ENCODE peak calls at places on chromosomes 11 and 22, in six cellular contexts. One of them, this sample, is unnamed.
A peak's percentile ranks its signal among the peaks of the same experiment; 100 is the strongest.

GRCh38 chr11:58731819-58732218 is at the start of gene GLYAT:
- DNase-seq in tibial nerve: no peak
- DNase-seq in CD4-positive, alpha-beta T cell: no peak
- DNase-seq in tibial artery: no peak
- DNase-seq in A549: no peak
- DNase-seq in uterus: no peak
- DNase-seq in this sample: no peak

GRCh38 chr11:284081-285020 is 4.6 kb upstream of the PGGHG start:
- DNase-seq in tibial nerve: no peak
- DNase-seq in CD4-positive, alpha-beta T cell: peak; percentile 1
- DNase-seq in tibial artery: no peak
- DNase-seq in A549: no peak
- DNase-seq in uterus: peak; percentile 13
- DNase-seq in this sample: no peak

GRCh38 chr11:13152736-13153541 is 124.7 kb upstream of the BMAL1 start:
- DNase-seq in tibial nerve: no peak
- DNase-seq in CD4-positive, alpha-beta T cell: no peak
- DNase-seq in tibial artery: no peak
- DNase-seq in A549: peak; percentile 34
- DNase-seq in uterus: no peak
- DNase-seq in this sample: no peak

GRCh38 chr11:1739576-1739975 is 10.8 kb downstream of the IFITM10 start:
- DNase-seq in tibial nerve: no peak
- DNase-seq in CD4-positive, alpha-beta T cell: no peak
- DNase-seq in tibial artery: no peak
- DNase-seq in A549: no peak
- DNase-seq in uterus: no peak
- DNase-seq in this sample: no peak

GRCh38 chr11:84922836-84923235 is 704.3 kb downstream of the DLG2 start:
- DNase-seq in tibial nerve: no peak
- DNase-seq in CD4-positive, alpha-beta T cell: no peak
- DNase-seq in tibial artery: no peak
- DNase-seq in A549: no peak
- DNase-seq in uterus: no peak
- DNase-seq in this sample: no peak

GRCh38 chr22:19810381-19811141 is 44.1 kb downstream of the GNB1L start:
- DNase-seq in tibial nerve: peak; percentile 6
- DNase-seq in CD4-positive, alpha-beta T cell: peak; percentile 7
- DNase-seq in tibial artery: no peak
- DNase-seq in A549: no peak
- DNase-seq in uterus: no peak
- DNase-seq in this sample: no peak

GRCh38 chr22:46067159-46068111 is 82.9 kb upstream of the PPARA start:
- DNase-seq in tibial nerve: peak; percentile 4
- DNase-seq in CD4-positive, alpha-beta T cell: no peak
- DNase-seq in tibial artery: peak; percentile 20
- DNase-seq in A549: no peak
- DNase-seq in uterus: peak; percentile 30
- DNase-seq in this sample: peak; percentile 15

GRCh38 chr11:3087373-3087772 is 30.1 kb upstream of the CARS1 start:
- DNase-seq in tibial nerve: no peak
- DNase-seq in CD4-positive, alpha-beta T cell: no peak
- DNase-seq in tibial artery: no peak
- DNase-seq in A549: no peak
- DNase-seq in uterus: no peak
- DNase-seq in this sample: no peak

GRCh38 chr11:122108192-122108799 is 7.7 kb downstream of the BLID start:
- DNase-seq in tibial nerve: no peak
- DNase-seq in CD4-positive, alpha-beta T cell: no peak
- DNase-seq in tibial artery: peak; percentile 20
- DNase-seq in A549: no peak
- DNase-seq in uterus: no peak
- DNase-seq in this sample: no peak

GRCh38 chr11:95692526-95693270 is 96.9 kb downstream of the FAM76B start:
- DNase-seq in tibial nerve: no peak
- DNase-seq in CD4-positive, alpha-beta T cell: no peak
- DNase-seq in tibial artery: no peak
- DNase-seq in A549: no peak
- DNase-seq in uterus: no peak
- DNase-seq in this sample: no peak

GRCh38 chr22:37519268-37520195 is at the start of gene CARD10:
- DNase-seq in tibial nerve: no peak
- DNase-seq in CD4-positive, alpha-beta T cell: no peak
- DNase-seq in tibial artery: no peak
- DNase-seq in A549: peak; percentile 28
- DNase-seq in uterus: no peak
- DNase-seq in this sample: no peak

GRCh38 chr11:2186669-2187266 is 15.2 kb upstream of the TH start:
- DNase-seq in tibial nerve: no peak
- DNase-seq in CD4-positive, alpha-beta T cell: peak; percentile 45
- DNase-seq in tibial artery: no peak
- DNase-seq in A549: peak; percentile 76
- DNase-seq in uterus: no peak
- DNase-seq in this sample: no peak

GRCh38 chr11:111101836-111102235 is 143.7 kb upstream of the POU2AF2 start:
- DNase-seq in tibial nerve: no peak
- DNase-seq in CD4-positive, alpha-beta T cell: no peak
- DNase-seq in tibial artery: no peak
- DNase-seq in A549: no peak
- DNase-seq in uterus: no peak
- DNase-seq in this sample: no peak

GRCh38 chr11:134557571-134558257 is 145.7 kb upstream of the B3GAT1 start:
- DNase-seq in tibial nerve: no peak
- DNase-seq in CD4-positive, alpha-beta T cell: no peak
- DNase-seq in tibial artery: no peak
- DNase-seq in A549: no peak
- DNase-seq in uterus: no peak
- DNase-seq in this sample: no peak

GRCh38 chr11:116911981-116912734 is 74.7 kb upstream of the APOA1 start:
- DNase-seq in tibial nerve: no peak
- DNase-seq in CD4-positive, alpha-beta T cell: no peak
- DNase-seq in tibial artery: no peak
- DNase-seq in A549: no peak
- DNase-seq in uterus: no peak
- DNase-seq in this sample: no peak

GRCh38 chr11:60880635-60881282 is 13.4 kb downstream of the ZP1 start:
- DNase-seq in tibial nerve: no peak
- DNase-seq in CD4-positive, alpha-beta T cell: no peak
- DNase-seq in tibial artery: no peak
- DNase-seq in A549: no peak
- DNase-seq in uterus: no peak
- DNase-seq in this sample: no peak

GRCh38 chr22:44442186-44442465 is 55.9 kb downstream of the RTL6 start:
- DNase-seq in tibial nerve: no peak
- DNase-seq in CD4-positive, alpha-beta T cell: no peak
- DNase-seq in tibial artery: peak; percentile 0
- DNase-seq in A549: no peak
- DNase-seq in uterus: no peak
- DNase-seq in this sample: no peak

GRCh38 chr22:35601743-35602633 is 15.1 kb downstream of the MB start:
- DNase-seq in tibial nerve: no peak
- DNase-seq in CD4-positive, alpha-beta T cell: no peak
- DNase-seq in tibial artery: peak; percentile 41
- DNase-seq in A549: no peak
- DNase-seq in uterus: no peak
- DNase-seq in this sample: peak; percentile 94

GRCh38 chr22:47309476-47309875 is 547.0 kb downstream of the TBC1D22A start:
- DNase-seq in tibial nerve: no peak
- DNase-seq in CD4-positive, alpha-beta T cell: no peak
- DNase-seq in tibial artery: no peak
- DNase-seq in A549: no peak
- DNase-seq in uterus: no peak
- DNase-seq in this sample: no peak

GRCh38 chr11:124078591-124078990 is 36.7 kb upstream of the VWA5A start:
- DNase-seq in tibial nerve: no peak
- DNase-seq in CD4-positive, alpha-beta T cell: no peak
- DNase-seq in tibial artery: no peak
- DNase-seq in A549: no peak
- DNase-seq in uterus: no peak
- DNase-seq in this sample: no peak

GRCh38 chr11:27857588-27857987 is 157.3 kb upstream of the BDNF start:
- DNase-seq in tibial nerve: no peak
- DNase-seq in CD4-positive, alpha-beta T cell: no peak
- DNase-seq in tibial artery: no peak
- DNase-seq in A549: no peak
- DNase-seq in uterus: no peak
- DNase-seq in this sample: no peak

GRCh38 chr11:119516060-119516459 is 93.1 kb upstream of the THY1 start:
- DNase-seq in tibial nerve: no peak
- DNase-seq in CD4-positive, alpha-beta T cell: no peak
- DNase-seq in tibial artery: no peak
- DNase-seq in A549: no peak
- DNase-seq in uterus: no peak
- DNase-seq in this sample: no peak

GRCh38 chr11:64859542-64860414 is 15.3 kb upstream of the CDC42BPG start:
- DNase-seq in tibial nerve: no peak
- DNase-seq in CD4-positive, alpha-beta T cell: peak; percentile 59
- DNase-seq in tibial artery: no peak
- DNase-seq in A549: no peak
- DNase-seq in uterus: no peak
- DNase-seq in this sample: no peak

GRCh38 chr22:38799265-38800002 is 5.5 kb upstream of the DNAL4 start:
- DNase-seq in tibial nerve: no peak
- DNase-seq in CD4-positive, alpha-beta T cell: no peak
- DNase-seq in tibial artery: no peak
- DNase-seq in A549: no peak
- DNase-seq in uterus: no peak
- DNase-seq in this sample: no peak

GRCh38 chr11:38014405-38014804 is 1416.4 kb upstream of the RAG2 start:
- DNase-seq in tibial nerve: no peak
- DNase-seq in CD4-positive, alpha-beta T cell: no peak
- DNase-seq in tibial artery: no peak
- DNase-seq in A549: no peak
- DNase-seq in uterus: no peak
- DNase-seq in this sample: no peak

DNA sequence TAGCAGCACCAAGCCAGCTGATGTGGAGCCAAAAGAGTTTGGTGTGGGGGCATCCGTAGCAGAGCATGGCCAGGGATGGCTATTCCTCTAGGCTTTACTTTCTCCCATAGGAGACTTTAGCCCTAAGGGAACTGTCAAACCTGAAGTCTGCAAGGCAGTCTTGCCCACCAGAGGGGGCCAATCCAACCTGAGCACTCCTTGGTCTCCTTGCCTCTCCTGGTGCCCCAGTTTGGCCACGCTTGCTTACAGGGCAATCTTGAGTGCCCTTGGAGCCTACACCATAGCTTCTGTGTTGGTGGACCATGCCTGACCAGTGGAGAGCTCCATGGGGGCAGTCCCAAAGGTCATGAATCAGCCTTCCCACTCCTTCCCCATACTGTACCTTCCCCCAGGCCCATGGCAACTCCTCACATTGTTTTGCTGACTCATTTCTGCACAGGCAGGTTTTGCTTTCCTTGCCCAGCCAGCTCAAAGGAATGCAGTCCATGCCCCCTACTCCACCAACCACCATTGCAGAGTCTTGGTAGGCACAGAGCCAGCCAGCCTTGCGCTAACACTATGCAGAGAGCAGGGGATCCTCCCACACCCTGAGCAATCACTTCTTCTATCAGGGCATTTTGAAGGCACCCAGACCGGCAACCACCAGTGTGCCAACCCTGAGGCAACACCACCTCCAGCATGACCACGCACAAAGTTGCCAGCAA is 1421.2 kb upstream of the RAG2 start:
- DNase-seq in tibial nerve: no peak
- DNase-seq in CD4-positive, alpha-beta T cell: no peak
- DNase-seq in tibial artery: no peak
- DNase-seq in A549: no peak
- DNase-seq in uterus: no peak
- DNase-seq in this sample: no peak
- TF ChIP-seq CTCF in tibial nerve: no peak
- TF ChIP-seq CTCF in CD4-positive, alpha-beta T cell: no peak
- TF ChIP-seq CTCF in tibial artery: no peak
- TF ChIP-seq CTCF in A549: no peak
- TF ChIP-seq CTCF in uterus: no peak
- TF ChIP-seq CTCF in this sample: no peak

GRCh38 chr22:30553971-30554370 is 7.4 kb upstream of the SEC14L6 start:
- DNase-seq in tibial nerve: no peak
- DNase-seq in CD4-positive, alpha-beta T cell: no peak
- DNase-seq in tibial artery: no peak
- DNase-seq in A549: no peak
- DNase-seq in uterus: no peak
- DNase-seq in this sample: no peak

GRCh38 chr22:30559889-30560288 is 13.3 kb upstream of the SEC14L6 start:
- DNase-seq in tibial nerve: no peak
- DNase-seq in CD4-positive, alpha-beta T cell: no peak
- DNase-seq in tibial artery: no peak
- DNase-seq in A549: no peak
- DNase-seq in uterus: no peak
- DNase-seq in this sample: no peak

GRCh38 chr22:30555282-30556210 is 9.0 kb upstream of the SEC14L6 start:
- DNase-seq in tibial nerve: no peak
- DNase-seq in CD4-positive, alpha-beta T cell: no peak
- DNase-seq in tibial artery: no peak
- DNase-seq in A549: no peak
- DNase-seq in uterus: no peak
- DNase-seq in this sample: no peak

GRCh38 chr22:30557243-30557642 is 10.7 kb upstream of the SEC14L6 start:
- DNase-seq in tibial nerve: no peak
- DNase-seq in CD4-positive, alpha-beta T cell: no peak
- DNase-seq in tibial artery: no peak
- DNase-seq in A549: no peak
- DNase-seq in uterus: no peak
- DNase-seq in this sample: no peak

GRCh38 chr22:30556388-30556787 is 9.8 kb upstream of the SEC14L6 start:
- DNase-seq in tibial nerve: no peak
- DNase-seq in CD4-positive, alpha-beta T cell: no peak
- DNase-seq in tibial artery: no peak
- DNase-seq in A549: no peak
- DNase-seq in uterus: no peak
- DNase-seq in this sample: no peak
- TF ChIP-seq CTCF in tibial nerve: no peak
- TF ChIP-seq CTCF in CD4-positive, alpha-beta T cell: no peak
- TF ChIP-seq CTCF in tibial artery: no peak
- TF ChIP-seq CTCF in A549: peak; percentile 7
- TF ChIP-seq CTCF in uterus: no peak
- TF ChIP-seq CTCF in this sample: no peak

GRCh38 chr11:81959341-81959740 is 774.3 kb downstream of the FAM181B start:
- DNase-seq in tibial nerve: no peak
- DNase-seq in CD4-positive, alpha-beta T cell: no peak
- DNase-seq in tibial artery: no peak
- DNase-seq in A549: no peak
- DNase-seq in uterus: no peak
- DNase-seq in this sample: no peak
- TF ChIP-seq CTCF in tibial nerve: no peak
- TF ChIP-seq CTCF in CD4-positive, alpha-beta T cell: no peak
- TF ChIP-seq CTCF in tibial artery: no peak
- TF ChIP-seq CTCF in A549: no peak
- TF ChIP-seq CTCF in uterus: no peak
- TF ChIP-seq CTCF in this sample: no peak

GRCh38 chr11:32792948-32793475 is 1.4 kb downstream of the CCDC73 start:
- DNase-seq in tibial nerve: peak; percentile 37
- DNase-seq in CD4-positive, alpha-beta T cell: peak; percentile 55
- DNase-seq in tibial artery: peak; percentile 31
- DNase-seq in A549: peak; percentile 31
- DNase-seq in uterus: peak; percentile 55
- DNase-seq in this sample: no peak
- TF ChIP-seq CTCF in tibial nerve: peak; percentile 57
- TF ChIP-seq CTCF in CD4-positive, alpha-beta T cell: peak; percentile 81
- TF ChIP-seq CTCF in tibial artery: peak; percentile 57
- TF ChIP-seq CTCF in A549: peak; percentile 95
- TF ChIP-seq CTCF in uterus: peak; percentile 66
- TF ChIP-seq CTCF in this sample: peak; percentile 39

This sample was measured in gastrocnemius medialis.